ENCODE peak calls at places on chromosomes 2 and 18, in six cellular contexts. D, Q, T, C, E and O are unnamed samples.

GRCh38 chr2:26581991-26582842 is 58.9 kb downstream of the CIB4 start:
- DNase-seq in D (no peak), E (no peak), Q (no peak), C (no peak), T (no peak), O (no peak)

GRCh38 chr18:55779711-55780590 is 192.0 kb upstream of the TCF4 start:
- DNase-seq in E (no peak), Q (peak; percentile 63), C (peak; percentile 72), T (no peak), D (no peak), O (peak; percentile 75)

GRCh38 chr18:54127759-54128378 is 96.6 kb downstream of the MBD2 start:
- DNase-seq in T (peak; percentile 51), Q (peak; percentile 73), E (no peak), D (no peak), C (peak; percentile 6), O (peak; percentile 48)

GRCh38 chr18:27298215-27298804 is 113.2 kb upstream of the CHST9 start:
- DNase-seq in C (no peak), E (no peak), Q (peak; percentile 42), T (no peak), D (no peak), O (no peak)

GRCh38 chr18:42310956-42311355 is 355.9 kb downstream of the PIK3C3 start:
- DNase-seq in E (peak; percentile 1), Q (peak; percentile 8), T (no peak), D (no peak), C (no peak), O (no peak)

GRCh38 chr18:13725566-13726227 is 661 bp downstream of the FAM210A start:
- DNase-seq in Q (no peak), T (no peak), D (no peak), C (no peak), E (no peak), O (no peak)

GRCh38 chr2:168948621-168949212 is 47.6 kb downstream of the G6PC2 start:
- DNase-seq in T (peak; percentile 61), Q (peak; percentile 23), E (no peak), D (peak; percentile 2), C (peak; percentile 14), O (peak; percentile 6)

GRCh38 chr18:77897606-77898005 is 648.0 kb downstream of the GALR1 start:
- DNase-seq in D (no peak), Q (no peak), C (no peak), E (no peak), T (no peak), O (no peak)

GRCh38 chr18:48050176-48050575 is 119.7 kb upstream of the SMAD2 start:
- DNase-seq in Q (no peak), T (peak; percentile 11), C (no peak), E (no peak), D (no peak), O (no peak)

GRCh38 chr2:138356178-138356577 is 145.4 kb upstream of the SPOPL start:
- DNase-seq in T (no peak), E (no peak), D (no peak), C (no peak), Q (no peak), O (no peak)

GRCh38 chr2:31020713-31021112 is 117.5 kb downstream of the GALNT14 start:
- DNase-seq in T (no peak), E (no peak), C (no peak), Q (no peak), D (no peak), O (no peak)

GRCh38 chr2:152676461-152676860 is 40.8 kb downstream of the PRPF40A start:
- DNase-seq in T (no peak), C (no peak), D (no peak), E (no peak), Q (no peak), O (no peak)

GRCh38 chr2:169637620-169638019 is 53.5 kb downstream of the PPIG start:
- DNase-seq in D (no peak), Q (no peak), E (no peak), C (no peak), T (no peak), O (no peak)

GRCh38 chr18:48672671-48673340 is 134.0 kb downstream of the CTIF start:
- DNase-seq in C (no peak), E (no peak), D (no peak), Q (no peak), T (no peak), O (no peak)

GRCh38 chr2:64951306-64951953 is 37.8 kb upstream of the SLC1A4 start:
- DNase-seq in T (no peak), Q (no peak), D (no peak), C (no peak), E (no peak), O (no peak)

GRCh38 chr2:149129433-149129832 is 90.9 kb downstream of the LYPD6B start:
- DNase-seq in T (no peak), Q (no peak), E (no peak), C (no peak), D (no peak), O (no peak)

GRCh38 chr2:55224761-55225261 is 7.3 kb downstream of the CLHC1 start:
- DNase-seq in Q (no peak), C (no peak), E (no peak), T (no peak), D (no peak), O (no peak)

GRCh38 chr2:3223080-3223923 is 154.3 kb downstream of the EIPR1 start:
- DNase-seq in C (peak; percentile 28), D (no peak), Q (no peak), E (no peak), T (no peak), O (no peak)

GRCh38 chr18:8177330-8178016 is 431.8 kb upstream of the RAB12 start:
- DNase-seq in E (no peak), C (no peak), T (peak; percentile 6), Q (peak; percentile 85), D (no peak), O (no peak)

GRCh38 chr2:42949125-42949524 is 156.7 kb upstream of the HAAO start:
- DNase-seq in T (no peak), Q (no peak), C (peak; percentile 72), E (no peak), D (no peak), O (no peak)

GRCh38 chr18:29879763-29880162 is 1162.8 kb downstream of the DSC3 start:
- DNase-seq in Q (no peak), C (no peak), D (no peak), T (no peak), E (no peak), O (no peak)
- TF ChIP-seq CTCF in Q (no peak), C (no peak), D (no peak), T (no peak), E (no peak), O (no peak)

GRCh38 chr2:71788186-71788525 is 334.8 kb downstream of the DYSF start:
- DNase-seq in T (no peak), C (no peak), E (no peak), D (no peak), Q (no peak), O (no peak)

GRCh38 chr2:71788601-71789240 is 335.4 kb downstream of the DYSF start:
- DNase-seq in T (no peak), Q (no peak), E (no peak), D (no peak), C (no peak), O (no peak)

GRCh38 chr2:71790261-71791038 is 337.1 kb downstream of the DYSF start:
- DNase-seq in T (no peak), C (no peak), Q (no peak), E (no peak), D (no peak), O (no peak)

GRCh38 chr2:71791051-71791450 is 337.7 kb downstream of the DYSF start:
- DNase-seq in T (no peak), C (no peak), E (no peak), Q (no peak), D (no peak), O (no peak)

GRCh38 chr2:71789556-71790219 is 336.3 kb downstream of the DYSF start:
- DNase-seq in D (no peak), C (no peak), Q (no peak), T (no peak), E (no peak), O (no peak)
- TF ChIP-seq CTCF in D (no peak), C (no peak), Q (no peak), T (no peak), E (no peak), O (no peak)

DNA sequence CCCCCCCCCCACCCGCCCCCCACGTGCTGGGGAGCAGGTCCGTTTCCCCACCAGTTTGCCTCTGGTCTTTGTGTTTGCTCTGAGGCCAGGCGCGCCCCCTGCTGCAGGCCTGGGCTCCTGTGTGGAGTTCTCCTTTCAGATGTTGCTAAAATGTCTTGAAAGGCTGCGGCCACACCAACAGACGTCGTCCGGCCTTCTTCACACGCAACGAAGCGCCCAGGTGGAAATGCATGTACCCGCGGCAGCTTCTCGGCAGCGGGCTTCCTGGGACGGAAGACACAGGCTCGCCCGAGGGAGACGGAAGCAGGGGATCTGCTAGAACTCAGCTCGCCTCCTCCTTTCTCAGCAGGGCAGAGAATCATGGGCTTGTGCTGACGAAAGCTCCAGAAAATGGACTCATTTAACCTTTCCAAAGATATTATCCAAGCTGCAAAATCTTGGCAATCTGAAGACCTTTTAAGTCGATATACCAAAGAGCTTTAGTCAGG is 125.3 kb upstream of the ZNF516 start:
- DNase-seq in D (peak; percentile 12), Q (peak; percentile 76), E (no peak), C (peak; percentile 55), T (peak; percentile 73), O (peak; percentile 73)
- TF ChIP-seq CTCF in D (no peak), Q (peak; percentile 71), E (peak; percentile 64), C (peak; percentile 50), T (peak; percentile 63), O (peak; percentile 42)

GRCh38 chr2:222959358-222959757 is 92.6 kb upstream of the KCNE4 start:
- DNase-seq in C (no peak), Q (no peak), D (no peak), T (no peak), E (peak; percentile 81), O (no peak)
- TF ChIP-seq CTCF in C (no peak), Q (peak; percentile 48), D (peak; percentile 19), T (peak; percentile 14), E (peak; percentile 69), O (no peak)

DNA sequence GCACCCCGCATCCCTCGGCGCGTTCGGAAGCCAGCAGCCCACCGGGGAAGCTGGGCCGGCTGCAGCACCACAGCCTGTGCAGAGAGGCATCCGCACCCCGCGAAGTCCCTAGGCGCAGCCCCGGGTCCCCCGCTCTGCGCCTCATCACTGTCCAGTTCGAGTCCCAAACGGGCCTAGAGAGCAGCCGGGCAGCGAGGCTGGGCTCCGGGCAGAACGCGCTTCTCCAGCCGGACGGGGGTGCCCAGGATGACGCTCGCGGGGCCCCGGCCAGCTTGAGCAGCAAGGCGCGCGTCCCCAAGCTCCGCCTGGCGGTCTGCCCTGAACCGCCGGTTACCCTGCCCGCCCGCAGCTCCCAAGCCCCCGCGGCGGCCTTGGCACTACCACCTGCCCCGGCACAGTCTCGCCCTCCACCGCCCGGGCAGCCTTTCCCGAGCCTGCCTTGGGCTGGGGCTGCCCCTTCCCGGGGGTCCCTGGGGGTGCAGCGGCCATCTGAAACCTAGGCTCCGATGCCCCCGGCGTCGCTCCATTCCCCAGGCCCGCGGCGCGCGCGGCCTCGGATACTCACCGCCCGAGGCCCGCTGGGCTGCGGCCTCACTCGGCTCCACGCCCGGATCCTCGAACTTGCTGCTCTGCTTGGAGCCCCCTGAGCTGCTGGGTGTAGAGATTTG is 600 bp downstream of the SLC16A14 start:
- DNase-seq in Q (peak; percentile 64), E (no peak), D (no peak), C (peak; percentile 71), T (peak; percentile 78), O (peak; percentile 73)
- TF ChIP-seq CTCF in Q (peak; percentile 10), E (peak; percentile 25), D (no peak), C (no peak), T (no peak), O (no peak)

GRCh38 chr2:199955339-199956061 is at the start of the genes MAIP1 and TYW5:
- DNase-seq in D (no peak), C (peak; percentile 79), Q (peak; percentile 87), E (no peak), T (peak; percentile 86), O (peak; percentile 81)
- TF ChIP-seq CTCF in D (no peak), C (no peak), Q (peak; percentile 25), E (peak; percentile 33), T (no peak), O (no peak)